ENCODE peak calls at places on chromosome 12, in eight cellular contexts. One of them, this sample, is unnamed.

GRCh38 chr12:121295746-121296617 is 527 bp downstream of the CAMKK2 start:
- DNase-seq in skeletal muscle cell: no peak
- DNase-seq in NCI-H2081: peak; percentile 41
- DNase-seq in omental fat pad: no peak
- DNase-seq in fibroblast of pulmonary artery: no peak
- DNase-seq in neural crest cell: peak; percentile 16
- DNase-seq in activated CD4-positive, alpha-beta T cell treated with anti-CD3 and anti-CD28 coated beads, Interleukin-2, amount 50 U/mL, for 24 hours: peak; percentile 14
- DNase-seq in stomach: no peak
- DNase-seq in this sample: no peak

GRCh38 chr12:28057856-28058615 is 85.5 kb upstream of the PTHLH start:
- DNase-seq in stomach: no peak
- DNase-seq in neural crest cell: no peak
- DNase-seq in skeletal muscle cell: no peak
- DNase-seq in activated CD4-positive, alpha-beta T cell treated with anti-CD3 and anti-CD28 coated beads, Interleukin-2, amount 50 U/mL, for 24 hours: no peak
- DNase-seq in fibroblast of pulmonary artery: no peak
- DNase-seq in NCI-H2081: no peak
- DNase-seq in omental fat pad: no peak
- DNase-seq in this sample: no peak

GRCh38 chr12:63420206-63420644 is 248.1 kb downstream of the DPY19L2 start:
- DNase-seq in stomach: peak; percentile 28
- DNase-seq in neural crest cell: peak; percentile 65
- DNase-seq in NCI-H2081: peak; percentile 97
- DNase-seq in fibroblast of pulmonary artery: peak; percentile 75
- DNase-seq in activated CD4-positive, alpha-beta T cell treated with anti-CD3 and anti-CD28 coated beads, Interleukin-2, amount 50 U/mL, for 24 hours: no peak
- DNase-seq in skeletal muscle cell: peak; percentile 12
- DNase-seq in omental fat pad: no peak
- DNase-seq in this sample: no peak

GRCh38 chr12:106303202-106303820 is 778 bp downstream of the TCP11L2 start:
- DNase-seq in neural crest cell: peak; percentile 40
- DNase-seq in activated CD4-positive, alpha-beta T cell treated with anti-CD3 and anti-CD28 coated beads, Interleukin-2, amount 50 U/mL, for 24 hours: peak; percentile 52
- DNase-seq in skeletal muscle cell: peak; percentile 21
- DNase-seq in NCI-H2081: peak; percentile 62
- DNase-seq in stomach: peak; percentile 81
- DNase-seq in fibroblast of pulmonary artery: peak; percentile 88
- DNase-seq in omental fat pad: peak; percentile 62
- DNase-seq in this sample: peak; percentile 93

GRCh38 chr12:96236221-96236822 is 42.1 kb downstream of the ELK3 start:
- DNase-seq in neural crest cell: no peak
- DNase-seq in NCI-H2081: no peak
- DNase-seq in stomach: no peak
- DNase-seq in omental fat pad: no peak
- DNase-seq in skeletal muscle cell: no peak
- DNase-seq in fibroblast of pulmonary artery: peak; percentile 75
- DNase-seq in activated CD4-positive, alpha-beta T cell treated with anti-CD3 and anti-CD28 coated beads, Interleukin-2, amount 50 U/mL, for 24 hours: no peak
- DNase-seq in this sample: no peak

GRCh38 chr12:28799337-28799736 is 349.7 kb upstream of the FAR2 start:
- DNase-seq in omental fat pad: no peak
- DNase-seq in NCI-H2081: no peak
- DNase-seq in stomach: no peak
- DNase-seq in skeletal muscle cell: no peak
- DNase-seq in neural crest cell: no peak
- DNase-seq in fibroblast of pulmonary artery: no peak
- DNase-seq in activated CD4-positive, alpha-beta T cell treated with anti-CD3 and anti-CD28 coated beads, Interleukin-2, amount 50 U/mL, for 24 hours: no peak
- DNase-seq in this sample: no peak

GRCh38 chr12:14260011-14260993 is 105.2 kb upstream of the ATF7IP start:
- DNase-seq in omental fat pad: peak; percentile 74
- DNase-seq in NCI-H2081: peak; percentile 79
- DNase-seq in activated CD4-positive, alpha-beta T cell treated with anti-CD3 and anti-CD28 coated beads, Interleukin-2, amount 50 U/mL, for 24 hours: no peak
- DNase-seq in fibroblast of pulmonary artery: peak; percentile 94
- DNase-seq in stomach: peak; percentile 89
- DNase-seq in skeletal muscle cell: peak; percentile 81
- DNase-seq in neural crest cell: peak; percentile 78
- DNase-seq in this sample: peak; percentile 87

GRCh38 chr12:51524386-51524901 is 66.6 kb upstream of the SCN8A start:
- DNase-seq in activated CD4-positive, alpha-beta T cell treated with anti-CD3 and anti-CD28 coated beads, Interleukin-2, amount 50 U/mL, for 24 hours: no peak
- DNase-seq in neural crest cell: no peak
- DNase-seq in skeletal muscle cell: no peak
- DNase-seq in NCI-H2081: no peak
- DNase-seq in fibroblast of pulmonary artery: no peak
- DNase-seq in stomach: no peak
- DNase-seq in omental fat pad: no peak
- DNase-seq in this sample: no peak

GRCh38 chr12:20028033-20028432 is 340.3 kb upstream of the PDE3A start:
- DNase-seq in activated CD4-positive, alpha-beta T cell treated with anti-CD3 and anti-CD28 coated beads, Interleukin-2, amount 50 U/mL, for 24 hours: no peak
- DNase-seq in stomach: no peak
- DNase-seq in skeletal muscle cell: no peak
- DNase-seq in neural crest cell: no peak
- DNase-seq in NCI-H2081: no peak
- DNase-seq in omental fat pad: no peak
- DNase-seq in fibroblast of pulmonary artery: no peak
- DNase-seq in this sample: no peak

GRCh38 chr12:12491634-12492033 is 71.0 kb downstream of the DUSP16 start:
- DNase-seq in omental fat pad: no peak
- DNase-seq in fibroblast of pulmonary artery: no peak
- DNase-seq in stomach: no peak
- DNase-seq in activated CD4-positive, alpha-beta T cell treated with anti-CD3 and anti-CD28 coated beads, Interleukin-2, amount 50 U/mL, for 24 hours: no peak
- DNase-seq in skeletal muscle cell: no peak
- DNase-seq in neural crest cell: no peak
- DNase-seq in NCI-H2081: no peak
- DNase-seq in this sample: no peak

GRCh38 chr12:86660488-86661171 is 404.4 kb upstream of the MGAT4C start:
- DNase-seq in neural crest cell: no peak
- DNase-seq in NCI-H2081: no peak
- DNase-seq in fibroblast of pulmonary artery: peak; percentile 49
- DNase-seq in activated CD4-positive, alpha-beta T cell treated with anti-CD3 and anti-CD28 coated beads, Interleukin-2, amount 50 U/mL, for 24 hours: no peak
- DNase-seq in stomach: no peak
- DNase-seq in skeletal muscle cell: peak; percentile 84
- DNase-seq in omental fat pad: no peak
- DNase-seq in this sample: no peak

GRCh38 chr12:46473634-46474201 is 101.1 kb upstream of the SLC38A2 start:
- DNase-seq in NCI-H2081: peak; percentile 72
- DNase-seq in neural crest cell: no peak
- DNase-seq in activated CD4-positive, alpha-beta T cell treated with anti-CD3 and anti-CD28 coated beads, Interleukin-2, amount 50 U/mL, for 24 hours: no peak
- DNase-seq in stomach: peak; percentile 71
- DNase-seq in skeletal muscle cell: peak; percentile 86
- DNase-seq in omental fat pad: no peak
- DNase-seq in fibroblast of pulmonary artery: peak; percentile 96
- DNase-seq in this sample: peak; percentile 85

GRCh38 chr12:108482717-108483212 is 32.3 kb upstream of the FICD start:
- DNase-seq in fibroblast of pulmonary artery: no peak
- DNase-seq in omental fat pad: no peak
- DNase-seq in activated CD4-positive, alpha-beta T cell treated with anti-CD3 and anti-CD28 coated beads, Interleukin-2, amount 50 U/mL, for 24 hours: no peak
- DNase-seq in neural crest cell: no peak
- DNase-seq in NCI-H2081: no peak
- DNase-seq in skeletal muscle cell: no peak
- DNase-seq in stomach: no peak
- DNase-seq in this sample: no peak

GRCh38 chr12:34299802-34300193 is 277.5 kb downstream of the ALG10 start:
- DNase-seq in fibroblast of pulmonary artery: no peak
- DNase-seq in activated CD4-positive, alpha-beta T cell treated with anti-CD3 and anti-CD28 coated beads, Interleukin-2, amount 50 U/mL, for 24 hours: no peak
- DNase-seq in skeletal muscle cell: no peak
- DNase-seq in NCI-H2081: no peak
- DNase-seq in omental fat pad: no peak
- DNase-seq in neural crest cell: no peak
- DNase-seq in stomach: no peak
- DNase-seq in this sample: no peak

GRCh38 chr12:51941011-51941561 is 10.4 kb upstream of the ACVR1B start:
- DNase-seq in omental fat pad: no peak
- DNase-seq in fibroblast of pulmonary artery: peak; percentile 74
- DNase-seq in neural crest cell: no peak
- DNase-seq in skeletal muscle cell: peak; percentile 25
- DNase-seq in stomach: peak; percentile 7
- DNase-seq in NCI-H2081: no peak
- DNase-seq in activated CD4-positive, alpha-beta T cell treated with anti-CD3 and anti-CD28 coated beads, Interleukin-2, amount 50 U/mL, for 24 hours: no peak
- DNase-seq in this sample: peak; percentile 78

GRCh38 chr12:42807251-42807650 is 217.7 kb upstream of the PRICKLE1 start:
- DNase-seq in skeletal muscle cell: no peak
- DNase-seq in omental fat pad: no peak
- DNase-seq in fibroblast of pulmonary artery: no peak
- DNase-seq in activated CD4-positive, alpha-beta T cell treated with anti-CD3 and anti-CD28 coated beads, Interleukin-2, amount 50 U/mL, for 24 hours: no peak
- DNase-seq in stomach: no peak
- DNase-seq in NCI-H2081: no peak
- DNase-seq in neural crest cell: no peak
- DNase-seq in this sample: no peak

GRCh38 chr12:56872366-56872765 is 61.8 kb downstream of the SDR9C7 start:
- DNase-seq in neural crest cell: no peak
- DNase-seq in NCI-H2081: no peak
- DNase-seq in skeletal muscle cell: no peak
- DNase-seq in activated CD4-positive, alpha-beta T cell treated with anti-CD3 and anti-CD28 coated beads, Interleukin-2, amount 50 U/mL, for 24 hours: no peak
- DNase-seq in fibroblast of pulmonary artery: no peak
- DNase-seq in omental fat pad: no peak
- DNase-seq in stomach: no peak
- DNase-seq in this sample: no peak

GRCh38 chr12:50706606-50707005 is 57.3 kb upstream of the ATF1 start:
- DNase-seq in NCI-H2081: no peak
- DNase-seq in activated CD4-positive, alpha-beta T cell treated with anti-CD3 and anti-CD28 coated beads, Interleukin-2, amount 50 U/mL, for 24 hours: no peak
- DNase-seq in omental fat pad: no peak
- DNase-seq in stomach: no peak
- DNase-seq in fibroblast of pulmonary artery: no peak
- DNase-seq in neural crest cell: no peak
- DNase-seq in skeletal muscle cell: no peak
- DNase-seq in this sample: no peak

GRCh38 chr12:54984602-54985376 is at the start of gene TESPA1:
- DNase-seq in stomach: peak; percentile 54
- DNase-seq in activated CD4-positive, alpha-beta T cell treated with anti-CD3 and anti-CD28 coated beads, Interleukin-2, amount 50 U/mL, for 24 hours: peak; percentile 78
- DNase-seq in omental fat pad: no peak
- DNase-seq in fibroblast of pulmonary artery: no peak
- DNase-seq in skeletal muscle cell: no peak
- DNase-seq in neural crest cell: no peak
- DNase-seq in NCI-H2081: no peak
- DNase-seq in this sample: no peak

GRCh38 chr12:725076-725475 is 27.3 kb upstream of the WNK1 start:
- DNase-seq in neural crest cell: no peak
- DNase-seq in fibroblast of pulmonary artery: no peak
- DNase-seq in skeletal muscle cell: no peak
- DNase-seq in omental fat pad: no peak
- DNase-seq in NCI-H2081: no peak
- DNase-seq in activated CD4-positive, alpha-beta T cell treated with anti-CD3 and anti-CD28 coated beads, Interleukin-2, amount 50 U/mL, for 24 hours: no peak
- DNase-seq in stomach: no peak
- DNase-seq in this sample: no peak

GRCh38 chr12:46774011-46774633 is 51.7 kb downstream of the SLC38A4 start:
- DNase-seq in NCI-H2081: no peak
- DNase-seq in activated CD4-positive, alpha-beta T cell treated with anti-CD3 and anti-CD28 coated beads, Interleukin-2, amount 50 U/mL, for 24 hours: no peak
- DNase-seq in fibroblast of pulmonary artery: peak; percentile 29
- DNase-seq in neural crest cell: no peak
- DNase-seq in skeletal muscle cell: no peak
- DNase-seq in omental fat pad: no peak
- DNase-seq in stomach: no peak
- DNase-seq in this sample: no peak

GRCh38 chr12:120194534-120195395 is at the start of gene GCN1:
- DNase-seq in stomach: peak; percentile 88
- DNase-seq in omental fat pad: peak; percentile 46
- DNase-seq in NCI-H2081: peak; percentile 79
- DNase-seq in fibroblast of pulmonary artery: peak; percentile 74
- DNase-seq in neural crest cell: peak; percentile 75
- DNase-seq in activated CD4-positive, alpha-beta T cell treated with anti-CD3 and anti-CD28 coated beads, Interleukin-2, amount 50 U/mL, for 24 hours: peak; percentile 87
- DNase-seq in skeletal muscle cell: peak; percentile 65
- DNase-seq in this sample: peak; percentile 94

GRCh38 chr12:109111775-109112491 is 4.5 kb upstream of the ACACB start:
- DNase-seq in activated CD4-positive, alpha-beta T cell treated with anti-CD3 and anti-CD28 coated beads, Interleukin-2, amount 50 U/mL, for 24 hours: no peak
- DNase-seq in NCI-H2081: no peak
- DNase-seq in omental fat pad: peak; percentile 60
- DNase-seq in neural crest cell: peak; percentile 61
- DNase-seq in skeletal muscle cell: no peak
- DNase-seq in stomach: peak; percentile 76
- DNase-seq in fibroblast of pulmonary artery: peak; percentile 69
- DNase-seq in this sample: no peak

GRCh38 chr12:45216983-45217485 is 1.1 kb downstream of the ANO6 start:
- DNase-seq in activated CD4-positive, alpha-beta T cell treated with anti-CD3 and anti-CD28 coated beads, Interleukin-2, amount 50 U/mL, for 24 hours: no peak
- DNase-seq in skeletal muscle cell: no peak
- DNase-seq in NCI-H2081: no peak
- DNase-seq in omental fat pad: no peak
- DNase-seq in stomach: no peak
- DNase-seq in neural crest cell: no peak
- DNase-seq in fibroblast of pulmonary artery: no peak
- DNase-seq in this sample: no peak

GRCh38 chr12:51009038-51009437 is 17.1 kb downstream of the SLC11A2 start:
- DNase-seq in activated CD4-positive, alpha-beta T cell treated with anti-CD3 and anti-CD28 coated beads, Interleukin-2, amount 50 U/mL, for 24 hours: no peak
- DNase-seq in neural crest cell: no peak
- DNase-seq in fibroblast of pulmonary artery: peak; percentile 22
- DNase-seq in skeletal muscle cell: no peak
- DNase-seq in stomach: peak; percentile 42
- DNase-seq in NCI-H2081: no peak
- DNase-seq in omental fat pad: no peak
- DNase-seq in this sample: no peak

GRCh38 chr12:6959376-6960290 is 8.5 kb downstream of the PTPN6 start:
- DNase-seq in NCI-H2081: no peak
- DNase-seq in neural crest cell: no peak
- DNase-seq in omental fat pad: no peak
- DNase-seq in skeletal muscle cell: no peak
- DNase-seq in activated CD4-positive, alpha-beta T cell treated with anti-CD3 and anti-CD28 coated beads, Interleukin-2, amount 50 U/mL, for 24 hours: no peak
- DNase-seq in stomach: no peak
- DNase-seq in fibroblast of pulmonary artery: no peak
- DNase-seq in this sample: no peak

GRCh38 chr12:76312314-76312713 is 35.9 kb downstream of the BBS10 start:
- DNase-seq in fibroblast of pulmonary artery: no peak
- DNase-seq in NCI-H2081: no peak
- DNase-seq in skeletal muscle cell: no peak
- DNase-seq in neural crest cell: no peak
- DNase-seq in omental fat pad: no peak
- DNase-seq in activated CD4-positive, alpha-beta T cell treated with anti-CD3 and anti-CD28 coated beads, Interleukin-2, amount 50 U/mL, for 24 hours: no peak
- DNase-seq in stomach: no peak
- DNase-seq in this sample: no peak

GRCh38 chr12:123070267-123071081 is 80.4 kb downstream of the PITPNM2 start:
- DNase-seq in omental fat pad: no peak
- DNase-seq in activated CD4-positive, alpha-beta T cell treated with anti-CD3 and anti-CD28 coated beads, Interleukin-2, amount 50 U/mL, for 24 hours: no peak
- DNase-seq in neural crest cell: no peak
- DNase-seq in fibroblast of pulmonary artery: no peak
- DNase-seq in stomach: no peak
- DNase-seq in NCI-H2081: no peak
- DNase-seq in skeletal muscle cell: no peak
- DNase-seq in this sample: no peak

GRCh38 chr12:29039013-29039412 is 110.1 kb upstream of the FAR2 start:
- DNase-seq in activated CD4-positive, alpha-beta T cell treated with anti-CD3 and anti-CD28 coated beads, Interleukin-2, amount 50 U/mL, for 24 hours: no peak
- DNase-seq in stomach: no peak
- DNase-seq in skeletal muscle cell: peak; percentile 97
- DNase-seq in omental fat pad: no peak
- DNase-seq in fibroblast of pulmonary artery: peak; percentile 93
- DNase-seq in NCI-H2081: no peak
- DNase-seq in neural crest cell: no peak
- DNase-seq in this sample: no peak

GRCh38 chr12:124207617-124208016 is 87.3 kb upstream of the RFLNA start:
- DNase-seq in neural crest cell: no peak
- DNase-seq in omental fat pad: no peak
- DNase-seq in stomach: no peak
- DNase-seq in NCI-H2081: no peak
- DNase-seq in skeletal muscle cell: no peak
- DNase-seq in activated CD4-positive, alpha-beta T cell treated with anti-CD3 and anti-CD28 coated beads, Interleukin-2, amount 50 U/mL, for 24 hours: no peak
- DNase-seq in fibroblast of pulmonary artery: peak; percentile 14
- DNase-seq in this sample: no peak

GRCh38 chr12:1926274-1926673 is 7.8 kb upstream of the CACNA2D4 start:
- DNase-seq in NCI-H2081: no peak
- DNase-seq in stomach: peak; percentile 14
- DNase-seq in omental fat pad: no peak
- DNase-seq in skeletal muscle cell: no peak
- DNase-seq in activated CD4-positive, alpha-beta T cell treated with anti-CD3 and anti-CD28 coated beads, Interleukin-2, amount 50 U/mL, for 24 hours: no peak
- DNase-seq in fibroblast of pulmonary artery: no peak
- DNase-seq in neural crest cell: no peak
- DNase-seq in this sample: no peak

GRCh38 chr12:7989827-7990491 is 42.6 kb upstream of the FOXJ2 start:
- DNase-seq in fibroblast of pulmonary artery: peak; percentile 23
- DNase-seq in NCI-H2081: no peak
- DNase-seq in stomach: peak; percentile 29
- DNase-seq in skeletal muscle cell: no peak
- DNase-seq in neural crest cell: no peak
- DNase-seq in activated CD4-positive, alpha-beta T cell treated with anti-CD3 and anti-CD28 coated beads, Interleukin-2, amount 50 U/mL, for 24 hours: peak; percentile 55
- DNase-seq in omental fat pad: no peak
- DNase-seq in this sample: no peak

GRCh38 chr12:92582888-92583287 is 119.9 kb upstream of the PLEKHG7 start:
- DNase-seq in omental fat pad: no peak
- DNase-seq in neural crest cell: no peak
- DNase-seq in stomach: no peak
- DNase-seq in skeletal muscle cell: no peak
- DNase-seq in NCI-H2081: no peak
- DNase-seq in fibroblast of pulmonary artery: peak; percentile 34
- DNase-seq in activated CD4-positive, alpha-beta T cell treated with anti-CD3 and anti-CD28 coated beads, Interleukin-2, amount 50 U/mL, for 24 hours: no peak
- DNase-seq in this sample: no peak

GRCh38 chr12:106044773-106045172 is 94.0 kb downstream of the NUAK1 start:
- DNase-seq in NCI-H2081: no peak
- DNase-seq in activated CD4-positive, alpha-beta T cell treated with anti-CD3 and anti-CD28 coated beads, Interleukin-2, amount 50 U/mL, for 24 hours: no peak
- DNase-seq in neural crest cell: no peak
- DNase-seq in omental fat pad: no peak
- DNase-seq in skeletal muscle cell: peak; percentile 12
- DNase-seq in fibroblast of pulmonary artery: no peak
- DNase-seq in stomach: no peak
- DNase-seq in this sample: no peak